ENCODE peak calls at places on chromosomes 11 and 22, in four cellular contexts. H is mesenchymal stem cell, A is IMR-90, I is H9. R is an unnamed sample.

GRCh38 chr11:132284611-132285010 is 914.2 kb downstream of the NTM start:
- DNase-seq in H (no peak), A (no peak), I (no peak), R (no peak)

GRCh38 chr11:133927690-133928627 is 28.8 kb downstream of the IGSF9B start:
- DNase-seq in H (peak; percentile 28), A (peak; percentile 39), I (peak; percentile 88), R (peak; percentile 89)

GRCh38 chr11:69968407-69969347 is 109.4 kb upstream of the ANO1 start:
- DNase-seq in H (no peak), A (no peak), I (no peak), R (no peak)

GRCh38 chr11:11894486-11894885 is 52.7 kb downstream of the USP47 start:
- DNase-seq in H (no peak), A (peak; percentile 17), I (no peak), R (no peak)

GRCh38 chr11:106880121-106880520 is 138.2 kb downstream of the GUCY1A2 start:
- DNase-seq in H (no peak), A (no peak), I (peak; percentile 35), R (no peak)

GRCh38 chr11:94106699-94107098 is 21.9 kb upstream of the PANX1 start:
- DNase-seq in H (no peak), A (no peak), I (no peak), R (no peak)

GRCh38 chr22:42991010-42991651 is 23.8 kb downstream of the PACSIN2 start:
- DNase-seq in H (peak; percentile 87), A (peak; percentile 91), I (no peak), R (no peak)

GRCh38 chr11:118129475-118130196 is 23.0 kb downstream of the SCN4B start:
- DNase-seq in H (no peak), A (no peak), I (no peak), R (no peak)

GRCh38 chr11:134911514-134912180 is 499.6 kb upstream of the B3GAT1 start:
- DNase-seq in H (no peak), A (no peak), I (no peak), R (no peak)

GRCh38 chr11:11246166-11246565 is 106.9 kb downstream of the CSNK2A3 start:
- DNase-seq in H (no peak), A (no peak), I (no peak), R (no peak)

GRCh38 chr22:18998998-18999397 is 62.9 kb upstream of the PRODH start:
- DNase-seq in H (no peak), A (no peak), I (peak; percentile 77), R (peak; percentile 34)

GRCh38 chr11:113552271-113552670 is 77.1 kb upstream of the DRD2 start:
- DNase-seq in H (no peak), A (no peak), I (no peak), R (no peak)

GRCh38 chr22:43436536-43437267 is 24.9 kb downstream of the MPPED1 start:
- DNase-seq in H (no peak), A (no peak), I (peak; percentile 12), R (no peak)

GRCh38 chr22:40749006-40749405 is 69.7 kb downstream of the MCHR1 start:
- DNase-seq in H (no peak), A (no peak), I (peak; percentile 32), R (no peak)

GRCh38 chr11:125390949-125391348 is 105.1 kb downstream of the FEZ1 start:
- DNase-seq in H (peak; percentile 35), A (peak; percentile 70), I (no peak), R (no peak)

GRCh38 chr11:64762916-64763803 is 3.4 kb upstream of the PYGM start:
- DNase-seq in H (peak; percentile 49), A (peak; percentile 79), I (peak; percentile 77), R (peak; percentile 71)

GRCh38 chr11:104033561-104033960 is 2.9 kb upstream of the DDI1 start:
- DNase-seq in H (peak; percentile 18), A (peak; percentile 4), I (no peak), R (no peak)

GRCh38 chr22:24496234-24496633 is 1.1 kb downstream of the UPB1 start:
- DNase-seq in H (no peak), A (no peak), I (no peak), R (no peak)

GRCh38 chr11:9880657-9881056 is 216.8 kb downstream of the SWAP70 start:
- DNase-seq in H (no peak), A (no peak), I (no peak), R (no peak)

GRCh38 chr11:45803981-45804805 is 756 bp upstream of the SLC35C1 start:
- DNase-seq in H (peak; percentile 81), A (peak; percentile 33), I (peak; percentile 82), R (no peak)

GRCh38 chr11:45806937-45807791 is 2.2 kb downstream of the SLC35C1 start:
- DNase-seq in H (no peak), A (no peak), I (no peak), R (no peak)

GRCh38 chr11:45804806-45805304 is at the start of gene SLC35C1:
- DNase-seq in H (peak; percentile 95), A (peak; percentile 90), I (peak; percentile 96), R (peak; percentile 96)

GRCh38 chr11:45806072-45806933 is 1.4 kb downstream of the SLC35C1 start:
- DNase-seq in H (no peak), A (no peak), I (no peak), R (no peak)

GRCh38 chr11:45805305-45806071 is 539 bp downstream of the SLC35C1 start:
- DNase-seq in H (peak; percentile 86), A (peak; percentile 78), I (peak; percentile 57), R (no peak)
- H3K14ac ChIP-seq in H (peak overlapping the region; percentile 39), A (peak overlapping the region; percentile 95), I (peak overlapping the region; percentile 27), R (no peak overlapping the region)

GRCh38 chr22:49155809-49156580 is 671.7 kb downstream of the BRD1 start:
- DNase-seq in H (no peak), A (no peak), I (no peak), R (no peak)

GRCh38 chr22:49153921-49154320 is 673.8 kb downstream of the BRD1 start:
- DNase-seq in H (no peak), A (no peak), I (no peak), R (no peak)

GRCh38 chr22:49152930-49153770 is 674.5 kb downstream of the BRD1 start:
- DNase-seq in H (no peak), A (no peak), I (no peak), R (no peak)

GRCh38 chr22:49155039-49155808 is 672.4 kb downstream of the BRD1 start:
- DNase-seq in H (no peak), A (no peak), I (no peak), R (no peak)

DNA sequence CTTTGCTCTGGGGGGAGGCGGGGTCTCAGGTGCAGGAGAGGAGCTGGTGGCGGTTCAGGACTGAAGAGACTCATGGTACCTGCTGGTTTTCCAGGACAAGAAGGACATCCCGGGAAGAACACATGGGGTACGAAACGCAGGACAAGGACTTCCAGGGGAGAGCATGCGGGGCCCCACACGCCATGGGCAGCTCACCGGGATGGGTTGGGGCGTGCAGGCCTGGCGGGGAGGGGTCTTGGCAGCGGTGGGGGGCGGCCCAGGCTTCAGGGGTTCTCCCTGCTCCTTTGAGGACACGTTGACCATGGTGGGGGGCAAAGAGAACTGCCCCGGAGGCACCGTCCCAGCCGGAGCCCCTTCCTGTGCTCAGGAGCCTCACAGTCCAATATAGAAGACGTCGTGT is 673.2 kb downstream of the BRD1 start:
- DNase-seq in H (no peak), A (no peak), I (no peak), R (no peak)
- H3K14ac ChIP-seq in H (no peak overlapping the region), A (no peak overlapping the region), I (no peak overlapping the region), R (no peak overlapping the region)

GRCh38 chr11:128289048-128289447 is 298.3 kb downstream of the ETS1 start:
- DNase-seq in H (no peak), A (no peak), I (no peak), R (no peak)

GRCh38 chr11:128288368-128288767 is 299.0 kb downstream of the ETS1 start:
- DNase-seq in H (peak; percentile 26), A (peak; percentile 31), I (no peak), R (no peak)

GRCh38 chr11:128291835-128292234 is 295.5 kb downstream of the ETS1 start:
- DNase-seq in H (no peak), A (no peak), I (no peak), R (no peak)

GRCh38 chr11:128290106-128290840 is 297.1 kb downstream of the ETS1 start:
- DNase-seq in H (peak; percentile 94), A (peak; percentile 95), I (peak; percentile 54), R (peak; percentile 60)

GRCh38 chr11:128291043-128291442 is 296.3 kb downstream of the ETS1 start:
- DNase-seq in H (no peak), A (no peak), I (no peak), R (no peak)
- H3K14ac ChIP-seq in H (no peak overlapping the region), A (no peak overlapping the region), I (no peak overlapping the region), R (no peak overlapping the region)

DNA sequence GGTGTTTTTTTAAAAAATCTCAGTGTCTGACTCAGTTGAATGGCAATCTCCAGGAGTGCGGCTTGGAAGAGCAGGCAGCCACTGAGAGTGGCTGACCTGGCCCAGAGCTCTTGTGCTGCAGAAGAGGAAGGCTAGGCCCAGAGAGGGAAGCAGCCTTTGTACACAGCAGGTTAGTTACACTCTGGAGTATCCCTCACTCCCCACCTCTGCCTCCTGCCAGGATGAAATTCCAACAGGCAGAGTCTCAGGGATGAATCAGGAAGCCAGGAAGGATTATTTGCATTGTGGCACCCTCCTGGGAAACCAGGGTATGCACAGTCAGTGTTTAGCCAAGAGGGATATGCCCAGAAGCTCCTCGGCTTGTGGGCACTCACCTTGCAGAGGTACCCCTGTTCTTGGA is 93.5 kb upstream of the ISX start:
- DNase-seq in H (no peak), A (no peak), I (peak; percentile 55), R (peak; percentile 49)
- H3K14ac ChIP-seq in H (no peak overlapping the region), A (no peak overlapping the region), I (no peak overlapping the region), R (no peak overlapping the region)

GRCh38 chr22:29351042-29351441 is 35.5 kb upstream of the RASL10A start:
- DNase-seq in H (no peak), A (no peak), I (no peak), R (no peak)
- H3K14ac ChIP-seq in H (no peak overlapping the region), A (no peak overlapping the region), I (no peak overlapping the region), R (no peak overlapping the region)